ENCODE peak calls at places on chromosome 6, in six cellular contexts. I is CD8-positive, alpha-beta memory T cell; S is lower lobe of right lung; Q is kidney; H is left lung; F is heart right ventricle. Y is an unnamed sample. For H3K4me1, the result is how much of the 10 kb centered on the place peaks cover.

GRCh38 chr6:72464791-72465691 is 156.8 kb upstream of the KCNQ5 start:
- DNase-seq in I (no peak), S (no peak), Q (no peak), H (no peak), F (no peak), Y (peak)

GRCh38 chr6:56328366-56328765 is 81.0 kb upstream of the COL21A1 start:
- DNase-seq in I (no peak), S (no peak), Q (no peak), H (no peak), F (no peak), Y (no peak)

GRCh38 chr6:14466278-14466677 is 348.7 kb downstream of the CD83 start:
- DNase-seq in I (no peak), S (no peak), Q (no peak), H (no peak), F (no peak), Y (no peak)

GRCh38 chr6:91864911-91865310 is 1278.0 kb upstream of the MAP3K7 start:
- DNase-seq in I (no peak), S (no peak), Q (no peak), H (no peak), F (no peak), Y (no peak)

GRCh38 chr6:113560908-113561307 is 296.2 kb upstream of the MARCKS start:
- DNase-seq in I (no peak), S (no peak), Q (no peak), H (no peak), F (no peak), Y (no peak)

GRCh38 chr6:35047265-35048011 is 93.7 kb downstream of the TCP11 start:
- DNase-seq in I (no peak), S (no peak), Q (no peak), H (no peak), F (no peak), Y (no peak)

GRCh38 chr6:112232845-112233256 is 21.5 kb downstream of the LAMA4 start:
- DNase-seq in I (no peak), S (no peak), Q (no peak), H (no peak), F (peak), Y (no peak)

GRCh38 chr6:123888779-123889513 is 85.3 kb downstream of the NKAIN2 start:
- DNase-seq in I (no peak), S (no peak), Q (no peak), H (no peak), F (no peak), Y (no peak)

GRCh38 chr6:53746442-53747103 is 48.2 kb upstream of the LRRC1 start:
- DNase-seq in I (no peak), S (no peak), Q (no peak), H (no peak), F (no peak), Y (no peak)

GRCh38 chr6:4615891-4616290 is 160.3 kb upstream of the CDYL start:
- DNase-seq in I (no peak), S (no peak), Q (peak), H (no peak), F (peak), Y (no peak)

GRCh38 chr6:4210619-4211419 is 75.4 kb upstream of the ECI2 start:
- DNase-seq in I (peak), S (peak), Q (no peak), H (no peak), F (peak), Y (no peak)

GRCh38 chr6:90028080-90028778 is 134.0 kb downstream of the GJA10 start:
- DNase-seq in I (no peak), S (no peak), Q (no peak), H (no peak), F (no peak), Y (no peak)

GRCh38 chr6:74991573-74992332 is 214.1 kb downstream of the COL12A1 start:
- DNase-seq in I (no peak), S (no peak), Q (no peak), H (no peak), F (no peak), Y (no peak)

GRCh38 chr6:15248451-15249370 is 2.8 kb downstream of the JARID2 start:
- DNase-seq in I (peak), S (peak), Q (peak), H (peak), F (peak), Y (peak)

GRCh38 chr6:124027392-124027791 is 223.7 kb downstream of the NKAIN2 start:
- DNase-seq in I (no peak), S (no peak), Q (no peak), H (no peak), F (no peak), Y (no peak)

GRCh38 chr6:75479712-75480111 is 13.9 kb downstream of the FILIP1 start:
- DNase-seq in I (no peak), S (no peak), Q (no peak), H (no peak), F (no peak), Y (no peak)

GRCh38 chr6:22471746-22472145 is 97.6 kb upstream of the HDGFL1 start:
- DNase-seq in I (no peak), S (no peak), Q (no peak), H (no peak), F (no peak), Y (no peak)
- H3K4me3 ChIP-seq in I (no peak), S (no peak), Q (no peak), H (no peak), F (no peak), Y (no peak)

GRCh38 chr6:44227138-44227770 is 3.9 kb downstream of the SLC29A1 start:
- DNase-seq in I (no peak), S (no peak), Q (no peak), H (no peak), F (no peak), Y (no peak)
- H3K4me1 ChIP-seq in I (under half), S (under half), Q (under half), H (under half), F (half or more), Y (under half)

GRCh38 chr6:105482227-105482839 is 79.5 kb upstream of the PREP start:
- DNase-seq in I (no peak), S (no peak), Q (no peak), H (no peak), F (peak), Y (no peak)
- H3K27ac ChIP-seq in I (peak), S (no peak), Q (no peak), H (no peak), F (no peak), Y (peak)

GRCh38 chr6:11711994-11712698 is 66.5 kb downstream of the ADTRP start:
- DNase-seq in I (no peak), S (no peak), Q (no peak), H (no peak), F (no peak), Y (no peak)

GRCh38 chr6:11710968-11711643 is 67.5 kb downstream of the ADTRP start:
- DNase-seq in I (no peak), S (no peak), Q (no peak), H (no peak), F (no peak), Y (no peak)

GRCh38 chr6:11712760-11713159 is 65.8 kb downstream of the ADTRP start:
- DNase-seq in I (no peak), S (no peak), Q (no peak), H (no peak), F (no peak), Y (no peak)

GRCh38 chr6:11711644-11711993 is 67.0 kb downstream of the ADTRP start:
- DNase-seq in I (peak), S (no peak), Q (no peak), H (no peak), F (no peak), Y (no peak)

GRCh38 chr6:11710221-11710836 is 68.3 kb downstream of the ADTRP start:
- DNase-seq in I (peak), S (no peak), Q (no peak), H (no peak), F (no peak), Y (no peak)
- H3K4me3 ChIP-seq in I (peak), S (no peak), Q (no peak), H (no peak), F (no peak), Y (no peak)

DNA sequence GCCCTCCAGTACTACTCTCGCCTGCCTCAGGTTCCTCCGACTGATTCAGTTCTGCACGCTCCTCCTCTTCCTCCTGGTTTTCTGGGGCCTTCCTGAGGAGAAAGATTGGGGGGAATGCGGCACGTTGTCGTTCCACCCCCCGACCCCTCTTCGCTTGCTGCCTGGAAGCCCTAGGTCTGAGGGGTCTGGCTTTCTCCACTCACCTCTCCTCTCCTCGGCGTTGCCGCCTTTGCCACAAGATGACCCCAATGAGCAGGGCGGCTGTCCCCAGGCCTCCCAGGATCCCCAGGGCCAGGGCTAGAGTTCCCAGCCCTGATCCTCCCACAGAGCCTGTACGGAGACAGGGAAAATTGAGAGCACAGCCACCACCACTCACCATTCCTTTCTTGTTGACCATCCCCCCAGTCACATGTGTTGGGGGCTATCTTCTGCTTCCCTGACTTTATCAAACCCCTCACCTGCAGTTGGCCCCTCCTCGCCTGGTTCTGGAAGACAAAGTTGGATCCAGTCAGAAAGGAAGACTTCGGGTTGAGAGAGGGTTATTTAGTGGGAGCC is 2.8 kb downstream of the AGER start:
- DNase-seq in I (no peak), S (no peak), Q (peak), H (no peak), F (no peak), Y (no peak)
- H3K4me1 ChIP-seq in I (under half), S (under half), Q (under half), H (under half), F (under half), Y (under half)

Y was measured in RWPE2.